ENCODE peak calls at places on chromosomes 13 and 19, in four cellular contexts. T is vagina; F is A549; G is stimulated activated CD8-positive, alpha-beta memory T cell treated with anti-CD3 and anti-CD28 coated beads, Interleukin-12 subunit alpha, Interleukin-12 subunit beta, amount 100 ng/mL, for 1 hour. V is an unnamed sample.

GRCh38 chr19:13284929-13285928 is 135.0 kb downstream of the IER2 start:
- DNase-seq in T (no peak), F (no peak), G (no peak), V (no peak)

GRCh38 chr19:16581145-16581970 is 9.1 kb upstream of the SLC35E1 start:
- DNase-seq in T (no peak), F (no peak), G (no peak), V (no peak)

GRCh38 chr13:27271572-27272096 is 1.0 kb downstream of the RASL11A start:
- DNase-seq in T (no peak), F (no peak), G (no peak), V (no peak)

GRCh38 chr13:48710160-48710559 is 56.4 kb downstream of the CYSLTR2 start:
- DNase-seq in T (no peak), F (no peak), G (no peak), V (no peak)

GRCh38 chr13:60370343-60370742 is 26.7 kb upstream of the TDRD3 start:
- DNase-seq in T (no peak), F (no peak), G (no peak), V (no peak)

GRCh38 chr19:275000-275399 is 16.2 kb downstream of the PLPP2 start:
- DNase-seq in T (no peak), F (no peak), G (no peak), V (no peak)

GRCh38 chr19:52725528-52725961 is 9.3 kb downstream of the ZNF611 start:
- DNase-seq in T (no peak), F (no peak), G (no peak), V (no peak)

GRCh38 chr19:9070066-9070465 is 16.8 kb upstream of the OR1M1 start:
- DNase-seq in T (no peak), F (no peak), G (no peak), V (no peak)

GRCh38 chr19:7871280-7871529 is 3.0 kb downstream of the PRR36 start:
- DNase-seq in T (no peak), F (peak; percentile 58), G (no peak), V (no peak)